ENCODE peak calls at places on chromosome 6, in four cellular contexts. E is IMR-90, S is mesendoderm, B is H9. Z is an unnamed sample.

GRCh38 chr6:121366184-121366521 is 31.9 kb upstream of the TBC1D32 start:
- DNase-seq in B (no peak), S (no peak), E (no peak), Z (no peak)

GRCh38 chr6:444653-445275 is 53.2 kb downstream of the IRF4 start:
- DNase-seq in B (peak), E (no peak), S (no peak), Z (no peak)

GRCh38 chr6:35586542-35586941 is 73.8 kb upstream of the TULP1 start:
- DNase-seq in E (no peak), B (no peak), S (no peak), Z (no peak)

GRCh38 chr6:44171899-44172546 is 13.4 kb downstream of the CAPN11 start:
- DNase-seq in E (no peak), S (no peak), B (no peak), Z (no peak)

GRCh38 chr6:33112148-33112547 is 36.4 kb downstream of the HLA-DPB1 start:
- DNase-seq in S (peak), B (no peak), E (peak), Z (no peak)

GRCh38 chr6:69835414-69836179 is 30.8 kb upstream of the COL19A1 start:
- DNase-seq in S (peak), E (peak), B (no peak), Z (peak)

GRCh38 chr6:136527831-136528230 is 22.4 kb downstream of the MAP7 start:
- DNase-seq in E (no peak), B (no peak), S (no peak), Z (no peak)

GRCh38 chr6:89655122-89655521 is 16.6 kb upstream of the LYRM2 start:
- DNase-seq in B (no peak), E (peak), S (no peak), Z (no peak)

GRCh38 chr6:32854376-32855178 is 585 bp downstream of the PSMB9 start:
- DNase-seq in E (peak), S (no peak), B (no peak), Z (no peak)

GRCh38 chr6:116444991-116445566 is 16.1 kb upstream of the CALHM6 start:
- DNase-seq in E (no peak), S (no peak), B (no peak), Z (no peak)

GRCh38 chr6:155595264-155595663 is 139.6 kb upstream of the NOX3 start:
- DNase-seq in B (no peak), S (peak), E (no peak), Z (no peak)

GRCh38 chr6:148002067-148002466 is 340.6 kb upstream of the SASH1 start:
- DNase-seq in E (no peak), S (no peak), B (no peak), Z (no peak)

GRCh38 chr6:94651239-94651638 is 926.1 kb upstream of the MANEA start:
- DNase-seq in S (no peak), E (no peak), B (no peak), Z (no peak)

GRCh38 chr6:139519571-139520031 is 145.2 kb upstream of the CITED2 start:
- DNase-seq in E (peak), S (peak), B (no peak), Z (no peak)

DNA sequence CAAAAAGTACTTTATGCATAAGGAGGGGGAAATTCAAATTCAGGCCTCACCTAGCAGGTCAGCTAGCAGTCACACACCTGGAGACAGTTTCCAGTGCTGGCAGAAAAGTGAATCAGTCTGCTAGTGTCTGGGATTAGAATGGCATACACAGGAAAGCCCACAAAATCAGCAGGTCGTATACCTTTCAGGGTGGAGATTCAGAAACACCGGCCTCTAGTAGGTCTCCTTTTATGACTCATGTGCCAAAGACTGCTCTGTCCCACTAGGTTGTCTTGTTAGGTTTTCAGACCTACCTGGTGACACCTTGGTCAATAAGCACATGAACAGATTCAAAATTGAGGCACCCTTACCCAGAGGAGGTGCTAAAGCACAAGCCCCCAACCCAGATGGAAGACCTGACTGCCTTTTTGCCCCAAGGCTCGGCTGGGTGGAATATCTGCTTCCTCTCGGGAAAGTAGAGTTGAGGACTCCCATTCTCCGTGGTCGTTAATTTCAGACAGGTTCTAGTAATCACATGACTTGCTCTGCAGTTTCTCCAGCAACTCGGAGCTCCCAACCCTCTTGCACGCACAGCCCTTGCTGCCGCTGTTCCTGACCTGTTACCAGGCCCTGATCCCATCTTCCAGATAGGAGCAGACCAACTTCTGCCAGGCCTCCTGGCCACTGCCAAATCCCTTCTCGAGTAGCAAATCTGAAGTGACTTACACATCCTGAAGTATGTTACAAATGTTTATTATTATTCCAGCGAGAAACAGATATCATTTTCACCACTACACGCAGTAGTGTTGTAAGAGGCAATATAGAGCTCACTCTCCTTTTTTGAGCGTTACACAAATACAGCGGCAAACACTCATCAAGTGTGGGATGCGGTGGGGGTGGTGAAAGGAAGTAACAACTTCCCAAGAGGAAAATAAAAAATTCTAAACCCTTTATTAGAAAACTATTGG is 46.6 kb downstream of the AGPAT4 start:
- DNase-seq in E (peak), B (no peak), S (no peak), Z (no peak)
- H3K23ac ChIP-seq in E (no peak), B (no peak), S (no peak), Z (no peak)

DNA sequence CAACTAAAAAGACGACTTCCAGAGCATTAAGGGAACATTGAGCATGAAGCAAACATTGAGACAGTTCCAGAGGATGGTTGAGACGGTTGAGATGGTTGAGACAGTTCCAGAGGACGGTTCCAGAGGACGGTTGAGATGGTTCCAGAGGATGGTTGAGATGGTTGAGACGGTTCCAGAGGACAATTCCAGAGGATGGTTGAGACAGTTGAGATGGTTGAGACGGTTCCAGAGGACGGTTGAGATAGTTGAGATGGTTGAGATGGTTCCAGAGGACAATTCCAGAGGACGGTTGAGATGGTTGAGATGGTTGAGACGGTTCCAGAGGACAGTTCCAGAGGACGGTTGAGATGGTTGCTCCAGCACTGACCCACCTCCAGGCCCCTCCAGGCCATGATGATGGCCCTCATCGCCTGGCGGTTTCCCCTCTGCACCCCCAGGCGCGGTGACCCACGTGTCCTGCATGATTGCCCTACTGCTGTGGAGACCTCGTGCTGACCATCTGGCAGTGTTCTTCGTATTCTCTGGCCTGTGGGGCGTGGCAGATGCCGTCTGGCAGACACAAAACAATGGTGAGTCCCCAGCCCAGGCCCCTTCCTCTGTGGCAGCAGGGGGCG is 16.3 kb downstream of the UNC93A start:
- DNase-seq in E (no peak), S (no peak), B (no peak), Z (no peak)
- H2BK15ac ChIP-seq in E (no peak), S (no peak), B (no peak), Z (no peak)

GRCh38 chr6:30763155-30763617 is 18.8 kb upstream of the IER3 start:
- DNase-seq in B (no peak), E (no peak), S (no peak), Z (no peak)

GRCh38 chr6:30757261-30757935 is 13.1 kb upstream of the IER3 start:
- DNase-seq in B (no peak), E (no peak), S (no peak), Z (no peak)

GRCh38 chr6:30761791-30762429 is 17.6 kb upstream of the IER3 start:
- DNase-seq in S (no peak), B (no peak), E (no peak), Z (no peak)

GRCh38 chr6:30760537-30760936 is 16.2 kb upstream of the IER3 start:
- DNase-seq in E (no peak), B (no peak), S (no peak), Z (no peak)

GRCh38 chr6:30759575-30760239 is 15.4 kb upstream of the IER3 start:
- DNase-seq in E (peak), B (no peak), S (peak), Z (no peak)
- H3K4ac ChIP-seq in E (peak), B (no peak), S (no peak), Z (peak)

DNA sequence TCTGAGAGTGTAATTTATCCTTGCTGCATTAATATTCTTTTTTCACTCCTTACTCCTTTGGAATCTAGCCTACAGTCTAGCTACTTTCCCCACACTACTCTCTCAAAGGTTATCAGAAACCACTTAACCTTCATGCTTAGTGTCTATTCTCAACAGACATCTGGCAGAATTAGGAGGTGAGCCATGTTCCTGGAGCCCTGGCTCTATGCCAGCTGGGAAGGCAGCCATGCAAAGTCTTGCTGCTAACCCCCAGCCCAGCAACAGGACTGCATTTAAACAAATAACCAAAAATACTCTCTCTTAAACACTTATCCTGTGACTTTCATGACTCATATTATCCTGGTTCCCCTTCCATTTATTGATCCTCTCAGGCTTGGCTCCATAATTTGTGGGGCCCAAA is 260.2 kb downstream of the BCKDHB start:
- DNase-seq in E (peak), S (no peak), B (no peak), Z (no peak)
- H3K23ac ChIP-seq in E (no peak), S (no peak), B (no peak), Z (no peak)

DNA sequence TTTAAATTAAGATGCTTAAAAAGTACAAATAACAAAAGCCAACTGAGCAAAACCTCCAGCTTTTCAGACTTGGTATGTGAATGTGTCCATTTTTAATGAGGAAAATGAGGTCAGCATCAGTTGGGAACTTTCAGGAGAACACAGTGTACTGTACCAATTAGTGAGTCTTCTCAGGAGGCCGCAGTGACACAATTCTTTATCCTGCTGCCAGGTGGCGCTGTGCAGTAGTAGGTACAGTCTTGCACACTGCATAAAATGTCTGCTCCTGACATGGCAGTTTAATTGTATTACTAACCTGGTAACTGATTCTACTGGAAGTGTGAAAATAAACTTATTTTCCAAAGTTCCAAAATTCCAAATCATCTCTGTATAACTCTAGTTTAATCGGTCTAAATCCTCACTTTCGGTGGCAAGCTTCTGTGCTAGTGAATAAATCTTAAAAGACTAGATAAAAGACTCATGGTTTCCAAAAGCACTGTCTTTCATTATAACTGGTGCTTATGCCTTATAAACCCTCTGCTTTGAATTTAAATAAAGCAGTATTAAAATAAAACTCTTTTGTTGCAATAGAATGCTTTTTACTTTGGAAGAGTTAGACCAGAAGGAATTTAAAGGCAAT is 214.8 kb upstream of the MMS22L start:
- DNase-seq in S (peak), B (peak), E (peak), Z (peak)
- H2BK15ac ChIP-seq in S (no peak), B (no peak), E (no peak), Z (no peak)

DNA sequence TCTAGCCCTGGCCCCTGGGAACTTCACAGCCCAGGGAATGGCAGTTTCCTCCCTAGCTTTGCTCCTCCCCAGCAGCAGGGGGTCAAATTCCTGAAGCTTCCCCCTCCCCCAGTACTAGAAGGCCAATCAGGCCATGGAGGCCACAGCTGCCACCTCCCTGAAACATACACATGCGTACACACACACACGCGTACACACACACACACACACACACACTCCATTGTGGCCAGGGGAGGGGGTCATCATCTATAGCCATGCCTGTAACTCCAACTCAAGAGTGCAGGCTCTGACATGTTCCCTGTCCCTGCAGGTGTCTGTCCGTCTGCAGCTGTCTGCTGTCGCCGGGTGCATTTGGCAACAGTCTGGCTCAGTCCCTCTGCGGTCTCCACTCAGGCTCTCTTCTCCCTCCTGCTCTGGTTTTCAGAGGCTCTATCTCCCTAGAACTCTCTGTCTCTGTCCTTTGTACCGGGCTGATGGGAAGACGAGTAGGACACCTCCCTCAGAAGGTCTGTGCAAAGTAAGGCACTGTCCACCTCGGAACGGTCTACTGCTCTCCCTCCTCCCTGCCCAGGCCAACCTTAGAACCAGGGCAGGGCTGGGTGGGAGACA is 1.4 kb downstream of the LRFN2 start:
- DNase-seq in E (no peak), B (peak), S (peak), Z (peak)
- H3K4ac ChIP-seq in E (no peak), B (no peak), S (no peak), Z (no peak)